ENCODE peak calls at places on chromosomes 11 and 22, in eight cellular contexts. Y is esophagus squamous epithelium, Q is Peyer's patch, J is heart left ventricle, B is stomach, T is sigmoid colon, X is transverse colon, Z is ovary. I is an unnamed sample.

GRCh38 chr11:82507288-82507687 is 226.4 kb downstream of the FAM181B start:
- DNase-seq in Y (no peak), Q (no peak), J (no peak), B (no peak), T (no peak), X (no peak), Z (no peak), I (no peak)

GRCh38 chr22:32511274-32511673 is 36.7 kb downstream of the FBXO7 start:
- DNase-seq in Y (no peak), Q (no peak), J (no peak), B (no peak), T (no peak), X (no peak), Z (no peak), I (no peak)

GRCh38 chr22:31272522-31273446 is 19.5 kb downstream of the PIK3IP1 start:
- DNase-seq in Y (no peak), Q (peak; percentile 84), J (peak; percentile 54), B (peak; percentile 58), T (peak; percentile 74), X (peak; percentile 56), Z (peak; percentile 56), I (peak; percentile 54)

GRCh38 chr22:19522190-19522880 is 1.9 kb downstream of the CLDN5 start:
- DNase-seq in Y (no peak), Q (peak; percentile 42), J (no peak), B (no peak), T (no peak), X (no peak), Z (no peak), I (no peak)

GRCh38 chr11:44136176-44136945 is 40.9 kb downstream of the EXT2 start:
- DNase-seq in Y (no peak), Q (no peak), J (no peak), B (no peak), T (no peak), X (no peak), Z (no peak), I (no peak)

GRCh38 chr22:44037519-44038370 is 13.6 kb downstream of the PARVB start:
- DNase-seq in Y (no peak), Q (no peak), J (no peak), B (no peak), T (peak; percentile 85), X (peak; percentile 18), Z (peak; percentile 44), I (no peak)

GRCh38 chr11:69702769-69703510 is 882 bp downstream of the FGF19 start:
- DNase-seq in Y (no peak), Q (no peak), J (no peak), B (no peak), T (no peak), X (no peak), Z (no peak), I (no peak)

GRCh38 chr11:36361901-36362391 is 65.9 kb downstream of the PRR5L start:
- DNase-seq in Y (no peak), Q (no peak), J (peak; percentile 28), B (no peak), T (no peak), X (no peak), Z (no peak), I (no peak)

GRCh38 chr11:86251285-86251830 is 6.8 kb downstream of the EED start:
- DNase-seq in Y (no peak), Q (no peak), J (no peak), B (no peak), T (no peak), X (no peak), Z (no peak), I (no peak)

GRCh38 chr11:120337133-120337895 is 1.1 kb downstream of the ARHGEF12 start:
- DNase-seq in Y (no peak), Q (no peak), J (peak; percentile 58), B (no peak), T (peak; percentile 68), X (peak; percentile 43), Z (peak; percentile 62), I (peak; percentile 63)

GRCh38 chr11:73178092-73178539 is 36.0 kb upstream of the FCHSD2 start:
- DNase-seq in Y (peak; percentile 34), Q (peak; percentile 91), J (peak; percentile 86), B (peak; percentile 82), T (peak; percentile 91), X (peak; percentile 84), Z (peak; percentile 92), I (peak; percentile 79)

DNA sequence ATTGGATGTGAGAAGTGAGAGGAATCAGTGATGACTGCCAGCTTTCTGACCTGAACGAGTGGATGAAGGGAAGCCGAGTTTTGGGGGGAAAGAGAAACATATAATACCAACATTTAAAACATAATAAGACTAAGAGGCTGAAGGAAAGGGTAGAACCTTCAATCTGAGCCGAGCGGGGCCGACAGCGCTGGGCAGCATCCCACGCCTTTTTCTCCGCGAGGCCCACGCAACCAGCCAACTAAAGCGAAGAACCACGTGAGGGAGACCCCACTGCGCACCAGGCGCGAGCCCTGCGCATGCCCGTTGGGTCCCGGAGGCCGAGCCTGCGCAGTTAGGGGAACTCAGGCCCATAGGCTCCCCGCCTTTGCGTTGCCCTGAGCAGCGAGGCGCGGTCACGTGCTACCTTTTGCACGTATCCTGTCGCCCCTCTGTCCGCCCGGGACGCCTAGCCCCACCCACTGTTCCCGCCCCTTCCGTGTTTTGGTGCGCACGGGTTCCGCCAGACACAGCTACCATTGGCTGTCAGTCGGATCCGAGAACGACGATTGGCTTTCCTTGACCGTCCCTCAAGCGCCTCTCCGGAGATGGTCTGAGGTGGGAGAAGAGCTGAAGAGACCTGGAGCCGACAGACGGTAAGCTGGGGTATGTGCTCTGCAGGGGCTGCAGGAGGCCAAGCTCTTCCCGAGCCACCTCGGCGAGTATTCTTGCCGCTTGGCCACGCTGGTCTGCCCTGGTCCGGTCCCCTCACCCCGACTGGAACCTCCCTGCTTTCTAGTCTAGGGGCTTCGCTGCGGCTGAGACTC is at the start of gene HINFP:
- DNase-seq in Y (peak; percentile 97), Q (peak; percentile 100), J (peak; percentile 100), B (peak; percentile 100), T (peak; percentile 100), X (peak; percentile 100), Z (peak; percentile 100), I (peak; percentile 99)
- TF ChIP-seq POLR2A in Y (peak; percentile 55), Q (peak; percentile 77), J (peak; percentile 74), B (no peak), T (peak; percentile 64), X (peak; percentile 72), Z (peak; percentile 69), I (peak; percentile 85)

DNA sequence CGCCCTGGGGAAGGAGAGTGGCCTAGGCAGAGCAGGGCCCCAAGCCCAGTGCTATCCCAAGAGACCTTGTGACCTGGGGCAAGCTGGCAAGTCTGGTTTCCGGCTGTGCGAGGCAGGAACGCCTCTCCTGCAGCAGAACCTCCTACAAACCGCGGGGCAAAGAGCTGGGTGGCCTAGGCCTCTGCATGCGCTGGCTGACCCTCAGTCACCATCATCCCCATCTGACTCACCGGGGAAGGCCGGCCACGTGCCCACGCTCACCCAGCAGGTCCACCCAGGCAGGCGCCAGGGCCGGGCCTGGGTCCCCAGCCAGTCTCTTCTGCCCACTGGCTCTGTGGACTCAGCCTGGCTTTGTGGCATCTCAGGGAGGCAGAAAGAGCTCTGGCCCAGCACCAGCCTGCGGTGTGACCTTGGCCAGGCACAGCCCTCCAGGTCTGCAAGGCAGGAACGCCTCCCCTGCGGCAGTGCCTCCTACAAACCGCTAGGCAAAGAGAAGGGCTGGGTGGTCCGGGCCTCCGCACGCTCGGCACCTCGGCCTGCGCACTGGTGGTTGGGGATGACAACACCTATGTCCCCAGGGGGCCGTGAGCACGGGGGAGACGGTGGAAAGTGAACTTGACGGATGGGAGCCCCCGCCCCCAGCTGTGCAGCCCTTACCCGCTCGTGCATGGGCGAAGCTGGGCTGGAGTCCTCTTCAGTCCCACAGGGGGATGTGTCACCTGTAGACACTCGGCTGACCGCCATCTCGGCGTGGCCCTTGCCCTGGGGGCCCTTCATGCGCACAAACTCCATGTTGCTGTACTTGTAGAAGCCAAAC is 38.2 kb downstream of the KIAA0930 start:
- DNase-seq in Y (no peak), Q (peak; percentile 40), J (no peak), B (no peak), T (peak; percentile 63), X (no peak), Z (no peak), I (no peak)
- TF ChIP-seq POLR2A in Y (no peak), Q (no peak), J (no peak), B (no peak), T (no peak), X (no peak), Z (no peak), I (no peak)

GRCh38 chr11:45846174-45846675 is 1.1 kb upstream of the CRY2 start:
- DNase-seq in Y (no peak), Q (no peak), J (no peak), B (no peak), T (no peak), X (no peak), Z (no peak), I (peak; percentile 37)

GRCh38 chr11:45844822-45845573 is 2.3 kb upstream of the CRY2 start:
- DNase-seq in Y (no peak), Q (no peak), J (no peak), B (no peak), T (no peak), X (no peak), Z (no peak), I (no peak)

GRCh38 chr11:45847908-45848316 is 637 bp downstream of the CRY2 start:
- DNase-seq in Y (no peak), Q (peak; percentile 70), J (peak; percentile 63), B (peak; percentile 66), T (peak; percentile 80), X (peak; percentile 57), Z (peak; percentile 48), I (peak; percentile 93)

GRCh38 chr11:45848654-45849081 is 1.4 kb downstream of the CRY2 start:
- DNase-seq in Y (no peak), Q (no peak), J (no peak), B (peak; percentile 60), T (no peak), X (no peak), Z (no peak), I (no peak)

DNA sequence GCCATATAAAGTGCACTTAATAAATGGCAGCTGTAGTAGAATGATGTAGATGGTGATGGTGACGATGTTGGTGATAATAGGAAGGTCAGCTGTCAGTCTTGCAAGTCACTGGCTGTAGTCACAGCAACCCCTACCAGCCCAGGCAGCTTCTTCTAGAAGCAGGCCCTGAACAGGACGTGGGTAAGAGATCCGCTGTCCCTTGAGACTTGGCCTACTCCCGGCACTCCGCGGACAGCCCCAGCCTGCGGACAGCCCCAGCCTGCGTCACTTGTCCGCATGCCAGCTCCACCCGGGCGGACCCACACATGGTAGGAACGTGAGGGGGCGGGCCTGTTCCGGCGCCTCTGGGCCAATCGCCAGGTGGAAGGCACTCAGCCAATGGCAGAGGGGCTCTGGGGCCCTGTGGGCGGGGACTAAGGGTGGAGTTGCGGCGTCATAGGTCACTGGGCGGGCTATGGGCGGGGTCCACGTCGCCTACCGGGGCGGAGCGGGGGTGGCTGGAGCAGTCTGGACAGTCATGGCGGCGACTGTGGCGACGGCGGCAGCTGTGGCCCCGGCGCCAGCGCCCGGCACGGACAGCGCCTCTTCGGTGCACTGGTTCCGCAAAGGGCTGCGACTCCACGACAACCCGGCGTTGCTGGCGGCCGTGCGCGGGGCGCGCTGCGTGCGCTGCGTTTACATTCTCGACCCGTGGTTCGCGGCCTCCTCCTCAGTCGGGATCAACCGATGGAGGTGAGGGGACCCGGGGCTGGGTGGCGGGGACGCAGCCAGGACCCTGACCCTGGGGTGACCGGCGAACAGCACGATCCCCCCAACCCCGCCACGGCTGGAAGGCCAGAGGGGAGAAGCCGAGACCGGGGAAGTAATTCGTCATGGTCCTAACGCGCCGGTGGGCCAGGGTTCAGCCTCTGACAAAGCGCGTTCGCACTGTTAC is at the start of gene CRY2:
- DNase-seq in Y (peak; percentile 97), Q (peak; percentile 100), J (peak; percentile 100), B (peak; percentile 100), T (peak; percentile 100), X (peak; percentile 100), Z (peak; percentile 100), I (peak; percentile 100)
- TF ChIP-seq POLR2A in Y (peak; percentile 69), Q (peak; percentile 98), J (peak; percentile 98), B (peak; percentile 90), T (peak; percentile 98), X (peak; percentile 99), Z (peak; percentile 95), I (peak; percentile 94)

GRCh38 chr11:92475316-92475715 is 250.7 kb downstream of the FAT3 start:
- DNase-seq in Y (no peak), Q (no peak), J (no peak), B (no peak), T (no peak), X (no peak), Z (no peak), I (no peak)
- TF ChIP-seq POLR2A in Y (no peak), Q (no peak), J (no peak), B (no peak), T (no peak), X (no peak), Z (no peak), I (no peak)

I was measured in erythroblast.